ENCODE peak calls at places on chromosomes 12 and 14, in seven cellular contexts. K is GM23338, V is Karpas-422, R is PC-9, Q is K562, N is GM23248, W is OCI-LY7. J is an unnamed sample. For H4K20me1, the result is how much of the 10 kb centered on the place peaks cover.

GRCh38 chr14:34722723-34723545 is 8.5 kb upstream of the CFL2 start:
- DNase-seq in K (peak), V (peak), R (peak), Q (peak), N (peak), W (peak), J (no peak)

GRCh38 chr12:95739561-95740313 is 50.8 kb downstream of the NTN4 start:
- DNase-seq in K (no peak), V (no peak), R (no peak), Q (no peak), N (no peak), W (no peak), J (no peak)

GRCh38 chr12:84904051-84904450 is 8.5 kb downstream of the SLC6A15 start:
- DNase-seq in K (peak), V (no peak), R (no peak), Q (no peak), N (no peak), W (no peak), J (no peak)

GRCh38 chr12:2008677-2009076 is 4.4 kb upstream of the DCP1B start:
- DNase-seq in K (no peak), V (no peak), R (no peak), Q (no peak), N (no peak), W (no peak), J (peak)

GRCh38 chr14:60537663-60538062 is 28.7 kb downstream of the SIX6 start:
- DNase-seq in K (no peak), V (no peak), R (no peak), Q (no peak), N (peak), W (no peak), J (no peak)

GRCh38 chr12:124381454-124382207 is 86.7 kb downstream of the RFLNA start:
- DNase-seq in K (no peak), V (no peak), R (peak), Q (no peak), N (peak), W (no peak), J (peak)

GRCh38 chr14:101772770-101773169 is 11.3 kb downstream of the PPP2R5C start:
- DNase-seq in K (no peak), V (no peak), R (peak), Q (no peak), N (no peak), W (no peak), J (no peak)

GRCh38 chr12:106134294-106134949 is 4.3 kb downstream of the NUAK1 start:
- DNase-seq in K (no peak), V (no peak), R (no peak), Q (no peak), N (no peak), W (no peak), J (no peak)

GRCh38 chr14:34496679-34497513 is 34.9 kb upstream of the SPTSSA start:
- DNase-seq in K (peak), V (no peak), R (peak), Q (peak), N (peak), W (no peak), J (peak)

GRCh38 chr12:69758105-69758504 is 19.4 kb downstream of the RAB3IP start:
- DNase-seq in K (no peak), V (no peak), R (no peak), Q (no peak), N (no peak), W (no peak), J (no peak)

GRCh38 chr12:5280091-5280490 is 151.8 kb upstream of the NTF3 start:
- DNase-seq in K (no peak), V (no peak), R (no peak), Q (no peak), N (peak), W (no peak), J (no peak)

GRCh38 chr12:57099766-57100165 is 10.9 kb downstream of the NAB2 start:
- DNase-seq in K (no peak), V (no peak), R (no peak), Q (no peak), N (no peak), W (no peak), J (no peak)

GRCh38 chr14:55241673-55242072 is 29.5 kb upstream of the FBXO34 start:
- DNase-seq in K (no peak), V (no peak), R (no peak), Q (no peak), N (no peak), W (no peak), J (no peak)

GRCh38 chr12:51000245-51000644 is 25.9 kb downstream of the SLC11A2 start:
- DNase-seq in K (no peak), V (no peak), R (no peak), Q (no peak), N (peak), W (no peak), J (peak)

GRCh38 chr14:94074534-94074933 is 6.5 kb downstream of the DDX24 start:
- DNase-seq in K (no peak), V (no peak), R (no peak), Q (no peak), N (no peak), W (no peak), J (no peak)
- H3K27ac ChIP-seq in K (no peak), V (no peak), R (no peak), Q (no peak), N (no peak), W (no peak), J (no peak)

DNA sequence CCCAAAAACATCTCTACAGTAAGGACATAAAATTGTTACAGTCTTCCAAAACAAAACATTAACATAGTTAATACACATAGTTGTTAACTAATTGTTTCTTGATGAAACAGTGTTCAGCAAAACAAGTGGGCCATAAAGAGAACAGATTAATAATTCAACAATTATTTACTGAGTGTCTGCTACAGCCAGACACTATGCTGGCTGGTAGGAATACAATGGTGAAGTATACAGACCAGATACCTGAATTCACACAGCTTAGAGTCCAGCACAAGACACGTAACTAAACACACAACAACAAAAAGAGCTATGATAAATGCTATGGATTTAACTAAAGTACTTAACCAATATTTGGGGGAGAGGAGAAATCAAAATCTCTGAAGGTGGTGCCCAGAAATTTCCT is 47.0 kb downstream of the PPP1R12A start:
- DNase-seq in K (no peak), V (no peak), R (no peak), Q (no peak), N (no peak), W (no peak), J (no peak)
- H4K20me1 ChIP-seq in K (under half), V (under half), R (under half), Q (under half), N (under half), W (under half), J (half or more)

GRCh38 chr14:99544971-99545370 is 59.0 kb downstream of the CCDC85C start:
- DNase-seq in K (no peak), V (no peak), R (no peak), Q (peak), N (no peak), W (no peak), J (no peak)
- H3K27ac ChIP-seq in K (no peak), V (no peak), R (no peak), Q (no peak), N (no peak), W (no peak), J (no peak)

GRCh38 chr14:68916358-68916757 is 62.7 kb downstream of the ACTN1 start:
- DNase-seq in K (no peak), V (no peak), R (no peak), Q (no peak), N (no peak), W (no peak), J (no peak)
- H4K20me1 ChIP-seq in K (under half), V (under half), R (half or more), Q (under half), N (under half), W (under half), J (half or more)

GRCh38 chr12:77402726-77403125 is 337.4 kb upstream of the E2F7 start:
- DNase-seq in K (no peak), V (no peak), R (no peak), Q (no peak), N (peak), W (no peak), J (peak)

GRCh38 chr12:77401480-77402105 is 336.2 kb upstream of the E2F7 start:
- DNase-seq in K (no peak), V (no peak), R (no peak), Q (no peak), N (no peak), W (no peak), J (no peak)

GRCh38 chr12:77406131-77406905 is 340.9 kb upstream of the E2F7 start:
- DNase-seq in K (no peak), V (no peak), R (no peak), Q (no peak), N (no peak), W (no peak), J (no peak)

DNA sequence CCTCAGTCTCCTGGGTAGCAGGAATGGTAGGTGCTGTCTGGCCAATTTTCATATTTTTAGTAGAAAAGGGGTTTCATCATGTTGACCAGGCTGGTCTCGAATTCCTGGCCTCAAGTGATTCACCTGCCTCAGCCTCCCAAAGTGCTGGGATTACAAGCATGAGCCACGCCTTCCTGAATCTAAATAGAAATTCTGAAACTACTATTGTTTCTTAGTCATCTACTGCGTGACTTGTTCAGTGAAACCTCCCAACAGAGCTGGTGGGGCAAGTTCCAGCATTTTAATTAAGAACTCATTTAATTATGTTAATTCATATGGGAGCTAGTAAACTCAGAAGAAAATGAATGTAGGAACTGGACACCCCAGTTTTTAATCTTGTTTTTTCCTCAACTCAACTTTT is 335.7 kb upstream of the E2F7 start:
- DNase-seq in K (no peak), V (no peak), R (no peak), Q (no peak), N (peak), W (no peak), J (no peak)
- H3K27ac ChIP-seq in K (no peak), V (no peak), R (no peak), Q (no peak), N (no peak), W (no peak), J (no peak)

DNA sequence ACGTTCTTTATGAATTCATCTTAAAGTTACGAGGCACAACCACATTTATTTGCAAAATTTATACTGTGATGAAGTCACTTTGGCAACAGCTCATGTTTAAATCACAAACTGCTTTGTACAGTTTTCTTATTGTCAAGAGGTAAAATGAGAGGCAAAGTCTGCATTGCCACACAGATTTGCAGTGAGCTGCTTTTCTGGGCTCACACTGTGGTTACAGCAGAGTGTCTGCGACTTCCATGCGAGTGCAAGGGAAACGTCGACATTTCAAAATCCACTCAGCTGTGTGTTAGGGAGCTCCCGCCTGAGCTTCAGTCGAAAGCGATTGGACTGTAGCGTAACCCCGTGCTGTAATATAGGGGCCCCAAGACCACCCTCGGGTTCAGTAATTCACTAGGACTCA is 13.0 kb downstream of the MTA1 start:
- DNase-seq in K (no peak), V (no peak), R (no peak), Q (no peak), N (no peak), W (no peak), J (no peak)
- H4K20me1 ChIP-seq in K (half or more), V (half or more), R (half or more), Q (under half), N (under half), W (under half), J (half or more)

GRCh38 chr12:694734-695503 is 31.7 kb upstream of the NINJ2 start:
- DNase-seq in K (no peak), V (no peak), R (no peak), Q (no peak), N (no peak), W (no peak), J (no peak)
- H3K27ac ChIP-seq in K (no peak), V (no peak), R (no peak), Q (no peak), N (no peak), W (no peak), J (no peak)

J was measured in astrocyte.